ENCODE peak calls at places on chromosome 22, in five cellular contexts. One of them, this sample, is unnamed.

GRCh38 chr22:17638182-17638431 is 450 bp upstream of the BCL2L13 start:
- DNase-seq in AG04449: no peak
- DNase-seq in OCI-LY7: peak
- DNase-seq in foreskin keratinocyte: peak
- DNase-seq in astrocyte of the spinal cord: no peak
- DNase-seq in this sample: no peak

GRCh38 chr22:46537221-46537945 is at the start of gene CELSR1:
- DNase-seq in AG04449: no peak
- DNase-seq in OCI-LY7: no peak
- DNase-seq in foreskin keratinocyte: peak
- DNase-seq in astrocyte of the spinal cord: no peak
- DNase-seq in this sample: peak

GRCh38 chr22:40531951-40532900 is 104.3 kb downstream of the MRTFA start:
- DNase-seq in AG04449: no peak
- DNase-seq in OCI-LY7: no peak
- DNase-seq in foreskin keratinocyte: no peak
- DNase-seq in astrocyte of the spinal cord: no peak
- DNase-seq in this sample: no peak

GRCh38 chr22:29336751-29337490 is 21.4 kb upstream of the RASL10A start:
- DNase-seq in AG04449: no peak
- DNase-seq in OCI-LY7: no peak
- DNase-seq in foreskin keratinocyte: no peak
- DNase-seq in astrocyte of the spinal cord: no peak
- DNase-seq in this sample: no peak

GRCh38 chr22:39738746-39739145 is 154.8 kb downstream of the ENTHD1 start:
- DNase-seq in AG04449: peak
- DNase-seq in OCI-LY7: no peak
- DNase-seq in foreskin keratinocyte: peak
- DNase-seq in astrocyte of the spinal cord: no peak
- DNase-seq in this sample: no peak

GRCh38 chr22:17928391-17928790 is 96.0 kb downstream of the MICAL3 start:
- DNase-seq in AG04449: no peak
- DNase-seq in OCI-LY7: no peak
- DNase-seq in foreskin keratinocyte: no peak
- DNase-seq in astrocyte of the spinal cord: no peak
- DNase-seq in this sample: no peak

GRCh38 chr22:18088825-18089568 is 11.2 kb downstream of the PEX26 start:
- DNase-seq in AG04449: no peak
- DNase-seq in OCI-LY7: no peak
- DNase-seq in foreskin keratinocyte: no peak
- DNase-seq in astrocyte of the spinal cord: no peak
- DNase-seq in this sample: no peak

GRCh38 chr22:50702261-50702671 is 29.6 kb downstream of the SHANK3 start:
- DNase-seq in AG04449: no peak
- DNase-seq in OCI-LY7: no peak
- DNase-seq in foreskin keratinocyte: no peak
- DNase-seq in astrocyte of the spinal cord: no peak
- DNase-seq in this sample: no peak

GRCh38 chr22:38353142-38353629 is 36.0 kb upstream of the CSNK1E start:
- DNase-seq in AG04449: no peak
- DNase-seq in OCI-LY7: peak
- DNase-seq in foreskin keratinocyte: peak
- DNase-seq in astrocyte of the spinal cord: peak
- DNase-seq in this sample: peak

DNA sequence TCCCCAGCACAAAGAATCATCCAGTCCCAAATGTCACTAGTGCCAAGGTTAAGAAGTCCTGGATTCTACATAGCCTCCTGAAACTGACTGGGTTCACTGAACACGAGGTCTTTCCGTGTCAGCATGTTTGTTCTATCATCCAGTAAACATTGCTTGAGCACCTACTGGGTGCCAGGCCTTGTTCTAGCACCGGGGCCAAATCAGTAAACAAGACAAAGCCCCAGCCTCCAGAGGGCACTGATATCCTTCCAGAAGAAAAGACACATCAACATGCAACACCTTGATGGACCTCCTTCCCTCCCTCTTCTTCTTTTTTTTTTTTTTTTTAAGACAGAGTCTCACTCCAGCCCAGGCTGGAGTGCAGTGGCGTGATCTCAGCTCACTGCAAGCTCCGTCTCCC is 26.9 kb downstream of the TPST2 start:
- DNase-seq in AG04449: no peak
- DNase-seq in OCI-LY7: peak
- DNase-seq in foreskin keratinocyte: no peak
- DNase-seq in astrocyte of the spinal cord: no peak
- DNase-seq in this sample: no peak
- TF ChIP-seq CTCF in AG04449: no peak
- TF ChIP-seq CTCF in OCI-LY7: peak
- TF ChIP-seq CTCF in foreskin keratinocyte: peak
- TF ChIP-seq CTCF in astrocyte of the spinal cord: no peak
- TF ChIP-seq CTCF in this sample: no peak

GRCh38 chr22:35523167-35523928 is 17.3 kb upstream of the RASD2 start:
- DNase-seq in AG04449: no peak
- DNase-seq in OCI-LY7: no peak
- DNase-seq in foreskin keratinocyte: no peak
- DNase-seq in astrocyte of the spinal cord: no peak
- DNase-seq in this sample: no peak
- TF ChIP-seq CTCF in AG04449: no peak
- TF ChIP-seq CTCF in OCI-LY7: no peak
- TF ChIP-seq CTCF in foreskin keratinocyte: no peak
- TF ChIP-seq CTCF in astrocyte of the spinal cord: no peak
- TF ChIP-seq CTCF in this sample: no peak

GRCh38 chr22:23065495-23066122 is 4.7 kb upstream of the GNAZ start:
- DNase-seq in AG04449: no peak
- DNase-seq in OCI-LY7: no peak
- DNase-seq in foreskin keratinocyte: no peak
- DNase-seq in astrocyte of the spinal cord: no peak
- DNase-seq in this sample: no peak
- TF ChIP-seq CTCF in AG04449: no peak
- TF ChIP-seq CTCF in OCI-LY7: no peak
- TF ChIP-seq CTCF in foreskin keratinocyte: no peak
- TF ChIP-seq CTCF in astrocyte of the spinal cord: no peak
- TF ChIP-seq CTCF in this sample: no peak

GRCh38 chr22:32080904-32081303 is 37.8 kb downstream of the SLC5A1 start:
- DNase-seq in AG04449: no peak
- DNase-seq in OCI-LY7: peak
- DNase-seq in foreskin keratinocyte: peak
- DNase-seq in astrocyte of the spinal cord: peak
- DNase-seq in this sample: no peak
- TF ChIP-seq CTCF in AG04449: peak
- TF ChIP-seq CTCF in OCI-LY7: peak
- TF ChIP-seq CTCF in foreskin keratinocyte: peak
- TF ChIP-seq CTCF in astrocyte of the spinal cord: peak
- TF ChIP-seq CTCF in this sample: peak

DNA sequence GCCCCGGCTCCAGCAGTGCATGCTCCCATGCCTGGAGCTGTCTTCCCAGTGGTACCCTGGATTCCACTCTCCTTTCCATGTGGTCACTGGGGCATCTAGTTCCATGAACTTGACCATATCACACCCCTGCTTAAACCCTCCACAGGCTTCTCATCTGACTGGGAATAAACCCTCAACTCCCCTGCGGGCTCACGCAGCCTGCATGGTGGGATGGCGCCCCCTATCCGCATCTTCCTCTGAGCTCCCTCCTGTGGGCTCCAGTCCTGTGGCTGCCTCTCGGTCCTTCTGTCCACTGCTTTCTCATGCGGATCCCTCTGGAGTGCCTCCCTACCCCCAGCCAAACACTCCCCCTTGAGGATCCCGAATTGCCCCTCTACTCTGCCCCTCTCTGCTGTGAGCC is 41.4 kb upstream of the TTLL12 start:
- DNase-seq in AG04449: no peak
- DNase-seq in OCI-LY7: peak
- DNase-seq in foreskin keratinocyte: peak
- DNase-seq in astrocyte of the spinal cord: peak
- DNase-seq in this sample: no peak
- TF ChIP-seq CTCF in AG04449: peak
- TF ChIP-seq CTCF in OCI-LY7: peak
- TF ChIP-seq CTCF in foreskin keratinocyte: peak
- TF ChIP-seq CTCF in astrocyte of the spinal cord: peak
- TF ChIP-seq CTCF in this sample: peak

DNA sequence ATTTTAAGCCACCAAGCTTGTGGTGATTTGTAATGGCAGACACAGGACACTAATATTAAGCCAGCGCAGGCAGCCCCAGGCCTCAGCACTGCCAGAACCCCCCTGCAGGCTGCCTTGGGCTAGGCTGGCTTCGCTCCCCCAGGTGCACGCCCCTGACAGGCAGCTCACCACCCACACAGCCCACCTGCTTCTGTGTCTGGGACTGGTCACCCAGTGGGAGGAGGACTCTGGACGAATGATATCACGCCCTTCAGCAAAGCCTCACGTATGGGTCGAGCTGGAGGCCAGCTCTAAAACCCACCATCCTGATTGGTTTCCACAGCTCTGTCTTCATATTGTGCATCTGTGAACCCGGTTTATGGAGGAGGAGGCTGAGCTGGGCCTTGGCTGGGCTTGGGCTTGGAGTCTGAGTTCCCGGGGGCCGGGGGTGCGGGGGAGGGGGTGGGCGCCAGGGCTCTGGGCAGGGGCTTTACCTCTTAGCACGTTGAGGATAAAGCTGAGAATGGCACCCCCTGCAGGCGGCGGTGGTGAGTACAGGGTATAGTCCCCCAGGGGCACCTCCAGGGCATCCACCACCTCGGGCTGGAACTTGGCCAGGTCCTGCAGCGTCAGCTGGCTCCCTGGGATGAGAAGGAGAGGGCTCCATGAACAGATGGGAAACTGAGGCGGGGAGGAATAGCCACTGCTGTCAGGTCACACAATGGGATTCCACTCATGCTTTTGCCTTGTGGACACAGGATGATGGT is 13.8 kb downstream of the GGT5 start:
- DNase-seq in AG04449: no peak
- DNase-seq in OCI-LY7: peak
- DNase-seq in foreskin keratinocyte: no peak
- DNase-seq in astrocyte of the spinal cord: no peak
- DNase-seq in this sample: peak
- TF ChIP-seq CTCF in AG04449: peak
- TF ChIP-seq CTCF in OCI-LY7: peak
- TF ChIP-seq CTCF in foreskin keratinocyte: peak
- TF ChIP-seq CTCF in astrocyte of the spinal cord: peak
- TF ChIP-seq CTCF in this sample: peak

DNA sequence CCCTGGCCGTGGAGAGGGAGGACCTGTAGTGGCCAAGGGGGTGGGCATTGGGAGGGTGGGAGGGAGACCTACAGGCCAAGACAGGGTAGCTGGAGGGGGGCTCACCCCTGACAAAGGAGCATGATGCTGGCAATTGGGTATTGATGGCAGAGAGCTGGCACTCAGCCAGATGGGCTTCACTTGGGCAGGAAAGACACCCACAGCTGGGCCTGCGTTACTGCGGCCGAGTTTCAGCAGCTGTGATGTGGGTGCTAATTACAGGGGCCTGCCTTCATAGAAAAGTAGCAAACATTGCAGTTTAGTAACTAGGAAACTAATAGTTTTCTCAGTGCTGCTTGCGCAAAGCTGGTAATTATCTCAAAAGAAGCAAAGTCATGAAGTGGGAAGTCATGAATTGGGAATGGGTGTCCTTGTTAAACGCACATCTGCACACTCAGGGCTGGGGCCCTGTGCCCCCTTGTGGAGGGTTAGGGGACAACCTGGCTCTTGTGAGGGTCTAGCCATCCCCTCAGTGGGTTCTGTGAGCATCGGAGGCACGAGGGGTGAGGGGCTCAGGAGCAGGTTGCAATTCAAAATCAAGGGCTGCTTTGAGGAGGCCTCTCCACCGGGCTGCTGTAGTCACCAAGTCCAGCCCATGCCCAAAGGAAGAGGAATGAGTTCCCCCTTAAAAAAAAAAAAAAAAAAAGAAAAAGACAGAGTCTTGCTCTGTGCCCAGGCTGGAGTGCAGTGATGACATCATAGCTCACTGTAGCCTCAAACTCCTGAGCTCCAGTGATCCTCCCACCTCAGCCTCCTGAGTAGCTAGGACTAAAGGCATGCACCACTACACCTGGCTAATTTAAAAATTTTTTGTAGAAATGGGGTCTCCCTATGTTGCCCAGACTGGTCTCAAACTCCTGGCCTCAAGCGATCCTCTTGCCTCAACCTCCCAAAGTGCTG is 24.4 kb upstream of the TXNRD2 start:
- DNase-seq in AG04449: no peak
- DNase-seq in OCI-LY7: peak
- DNase-seq in foreskin keratinocyte: no peak
- DNase-seq in astrocyte of the spinal cord: no peak
- DNase-seq in this sample: no peak
- TF ChIP-seq CTCF in AG04449: peak
- TF ChIP-seq CTCF in OCI-LY7: peak
- TF ChIP-seq CTCF in foreskin keratinocyte: peak
- TF ChIP-seq CTCF in astrocyte of the spinal cord: peak
- TF ChIP-seq CTCF in this sample: peak

GRCh38 chr22:23380230-23380573 is 199.9 kb downstream of the IGLL1 start:
- DNase-seq in AG04449: no peak
- DNase-seq in OCI-LY7: no peak
- DNase-seq in foreskin keratinocyte: no peak
- DNase-seq in astrocyte of the spinal cord: no peak
- DNase-seq in this sample: no peak

GRCh38 chr22:23377767-23378166 is 197.5 kb downstream of the BCR start:
- DNase-seq in AG04449: no peak
- DNase-seq in OCI-LY7: no peak
- DNase-seq in foreskin keratinocyte: no peak
- DNase-seq in astrocyte of the spinal cord: no peak
- DNase-seq in this sample: no peak

GRCh38 chr22:23373601-23374000 is 193.3 kb downstream of the BCR start:
- DNase-seq in AG04449: no peak
- DNase-seq in OCI-LY7: no peak
- DNase-seq in foreskin keratinocyte: no peak
- DNase-seq in astrocyte of the spinal cord: no peak
- DNase-seq in this sample: no peak

GRCh38 chr22:23375031-23375827 is 194.9 kb downstream of the BCR start:
- DNase-seq in AG04449: no peak
- DNase-seq in OCI-LY7: no peak
- DNase-seq in foreskin keratinocyte: no peak
- DNase-seq in astrocyte of the spinal cord: no peak
- DNase-seq in this sample: no peak

DNA sequence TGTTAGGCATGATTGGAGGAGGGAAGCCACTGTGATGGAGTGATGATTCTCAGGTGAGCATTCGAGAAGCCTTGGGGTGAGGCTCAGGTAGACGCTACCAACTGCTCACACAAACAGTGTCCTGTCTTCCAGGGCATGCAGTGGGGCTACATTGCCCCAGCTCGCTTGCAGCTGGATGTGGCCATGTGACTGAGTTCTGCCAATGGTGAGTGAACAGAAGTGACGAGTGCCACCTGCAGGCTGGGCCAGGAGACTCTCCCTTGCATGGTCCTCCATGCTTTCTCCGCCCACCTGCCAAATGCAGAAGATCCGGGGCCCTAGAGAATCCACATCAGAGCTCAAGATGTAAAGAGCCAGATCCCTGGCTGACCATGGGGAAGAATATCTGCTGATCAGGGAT is 195.9 kb downstream of the BCR start:
- DNase-seq in AG04449: no peak
- DNase-seq in OCI-LY7: peak
- DNase-seq in foreskin keratinocyte: no peak
- DNase-seq in astrocyte of the spinal cord: no peak
- DNase-seq in this sample: no peak
- TF ChIP-seq CTCF in AG04449: peak
- TF ChIP-seq CTCF in OCI-LY7: peak
- TF ChIP-seq CTCF in foreskin keratinocyte: peak
- TF ChIP-seq CTCF in astrocyte of the spinal cord: peak
- TF ChIP-seq CTCF in this sample: peak